ENCODE peak calls at places on chromosomes 16 and 17, in eight cellular contexts. K, R, T, E, S, V, C and I are unnamed samples.

GRCh38 chr17:2239882-2240430 is 63.6 kb downstream of the SMG6 start:
- DNase-seq in S (no peak), E (peak; percentile 89), R (no peak), V (no peak), K (no peak), T (no peak), C (peak; percentile 33), I (no peak)

GRCh38 chr16:69814078-69814477 is 51.9 kb downstream of the WWP2 start:
- DNase-seq in E (no peak), V (no peak), K (no peak), S (no peak), R (no peak), C (no peak), T (no peak), I (peak; percentile 30)

GRCh38 chr16:46427340-46428107 is 193.7 kb downstream of the SHCBP1 start:
- DNase-seq in C (no peak), T (no peak), K (no peak), E (no peak), R (no peak), S (no peak), V (peak; percentile 42), I (no peak)

GRCh38 chr17:39737331-39737760 is 392 bp upstream of the GRB7 start:
- DNase-seq in R (no peak), K (no peak), E (no peak), S (no peak), T (no peak), C (no peak), V (no peak), I (no peak)

GRCh38 chr17:17455173-17455572 is 21.6 kb upstream of the MED9 start:
- DNase-seq in V (no peak), E (no peak), T (no peak), K (no peak), C (no peak), R (no peak), S (no peak), I (no peak)

GRCh38 chr17:49775546-49776260 is 11.8 kb upstream of the FAM117A start:
- DNase-seq in T (no peak), C (no peak), R (no peak), V (no peak), K (no peak), S (no peak), E (peak; percentile 68), I (no peak)

GRCh38 chr16:57846078-57846697 is 43.9 kb upstream of the KIFC3 start:
- DNase-seq in E (no peak), K (no peak), T (no peak), V (no peak), R (no peak), C (no peak), S (no peak), I (no peak)

GRCh38 chr17:78147315-78147998 is 1.3 kb downstream of the C17orf99 start:
- DNase-seq in S (no peak), C (peak; percentile 86), E (no peak), R (no peak), T (no peak), K (no peak), V (peak; percentile 80), I (peak; percentile 86)

GRCh38 chr16:72927199-72928088 is 120.5 kb downstream of the ZFHX3 start:
- DNase-seq in C (no peak), R (no peak), S (no peak), T (no peak), V (peak; percentile 84), K (peak; percentile 29), E (peak; percentile 63), I (peak; percentile 83)

GRCh38 chr16:13436641-13437423 is 483.1 kb upstream of the ERCC4 start:
- DNase-seq in S (no peak), K (no peak), V (no peak), R (no peak), C (no peak), E (no peak), T (no peak), I (no peak)

GRCh38 chr17:69921046-69921445 is 154.0 kb upstream of the KCNJ16 start:
- DNase-seq in E (no peak), T (no peak), K (no peak), S (no peak), V (no peak), C (no peak), R (no peak), I (no peak)

GRCh38 chr16:75224683-75225082 is 5.9 kb downstream of the CTRB1 start:
- DNase-seq in R (no peak), E (no peak), T (no peak), V (peak; percentile 62), S (no peak), K (no peak), C (no peak), I (no peak)

GRCh38 chr16:1237990-1238389 is 2.5 kb upstream of the TPSAB1 start:
- DNase-seq in E (no peak), V (no peak), T (no peak), R (peak; percentile 19), S (no peak), C (no peak), K (no peak), I (no peak)

GRCh38 chr17:27733771-27734170 is 66.6 kb downstream of the NOS2 start:
- DNase-seq in T (no peak), V (no peak), R (no peak), E (no peak), S (no peak), C (no peak), K (no peak), I (no peak)

GRCh38 chr16:57801856-57802634 is at the start of gene KIFC3:
- DNase-seq in E (peak; percentile 88), S (peak; percentile 76), C (peak; percentile 83), R (peak; percentile 67), K (no peak), V (peak; percentile 94), T (peak; percentile 58), I (peak; percentile 91)

GRCh38 chr16:27427538-27427937 is 25.6 kb downstream of the IL21R start:
- DNase-seq in T (no peak), C (peak; percentile 19), V (no peak), S (no peak), R (no peak), E (no peak), K (no peak), I (no peak)

GRCh38 chr16:72198021-72198420 is 26.1 kb upstream of the PMFBP1 start:
- DNase-seq in V (no peak), E (no peak), K (peak; percentile 41), R (no peak), T (peak; percentile 24), S (no peak), C (no peak), I (no peak)

GRCh38 chr16:72111653-72112451 is 18.2 kb downstream of the DHX38 start:
- DNase-seq in C (no peak), E (no peak), S (no peak), V (no peak), T (no peak), R (no peak), K (no peak), I (no peak)

GRCh38 chr17:4710693-4711634 is 532 bp downstream of the ARRB2 start:
- DNase-seq in V (peak; percentile 86), R (no peak), C (peak; percentile 35), S (no peak), T (peak; percentile 51), E (no peak), K (no peak), I (no peak)

DNA sequence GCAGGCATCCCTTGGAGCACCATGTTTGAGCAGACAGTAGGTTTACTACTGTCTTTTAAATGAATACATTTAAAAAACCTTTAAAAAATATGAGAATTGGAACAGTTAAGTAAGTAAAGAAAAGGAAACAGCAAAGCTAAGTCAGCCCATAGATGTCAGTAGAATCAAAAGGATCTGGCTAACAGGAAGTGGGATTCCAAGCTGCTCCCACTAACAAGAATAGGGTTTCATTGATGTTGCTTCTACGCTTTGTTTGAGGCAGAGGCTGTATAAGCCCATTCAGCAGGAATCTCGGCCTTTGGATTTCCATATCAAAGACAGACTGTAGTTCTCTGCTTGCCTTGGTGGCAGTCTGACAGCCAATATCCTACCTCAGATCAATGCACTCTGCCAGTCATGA is 122.9 kb upstream of the ELAC2 start:
- DNase-seq in S (no peak), V (no peak), R (no peak), E (no peak), K (no peak), T (no peak), C (no peak), I (no peak)
- TF ChIP-seq CTCF in S (no peak), V (no peak), R (no peak), E (no peak), K (peak; percentile 23), T (no peak), C (no peak), I (no peak)

GRCh38 chr16:66752958-66753357 is 1.5 kb upstream of the DYNC1LI2 start:
- DNase-seq in E (no peak), C (no peak), T (no peak), S (no peak), V (no peak), R (no peak), K (no peak), I (no peak)

GRCh38 chr16:66751135-66751991 is at the start of gene DYNC1LI2:
- DNase-seq in V (peak; percentile 96), E (peak; percentile 69), T (peak; percentile 86), C (peak; percentile 78), K (peak; percentile 36), S (peak; percentile 92), R (peak; percentile 38), I (peak; percentile 92)

GRCh38 chr16:66750279-66751134 is 902 bp downstream of the DYNC1LI2 start:
- DNase-seq in C (no peak), V (no peak), S (no peak), K (no peak), T (no peak), E (no peak), R (no peak), I (no peak)

GRCh38 chr16:66752379-66752778 is 970 bp upstream of the DYNC1LI2 start:
- DNase-seq in R (no peak), E (no peak), C (no peak), T (no peak), V (no peak), S (no peak), K (no peak), I (no peak)

DNA sequence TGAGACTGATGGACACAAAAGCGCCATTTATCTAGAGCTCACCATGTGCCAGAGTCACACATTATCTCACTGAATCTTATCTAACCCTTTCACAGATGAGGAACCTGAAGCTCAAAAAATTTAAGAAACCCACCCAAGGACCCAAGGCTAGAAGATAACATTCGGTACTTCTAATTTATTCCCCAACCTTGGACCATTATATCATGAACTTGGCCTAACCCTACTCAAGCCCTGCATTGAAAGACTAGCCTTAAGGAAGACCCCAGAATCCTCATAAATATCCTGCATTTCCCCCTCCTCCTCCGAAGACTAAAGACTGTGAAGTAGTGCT is 548 bp upstream of the DYNC1LI2 start:
- DNase-seq in V (no peak), C (no peak), T (no peak), R (no peak), E (no peak), K (no peak), S (no peak), I (no peak)
- TF ChIP-seq CTCF in V (peak; percentile 7), C (no peak), T (peak; percentile 5), R (no peak), E (no peak), K (no peak), S (no peak), I (no peak)

GRCh38 chr17:13735444-13735843 is 133.7 kb upstream of the HS3ST3A1 start:
- DNase-seq in S (no peak), T (no peak), C (no peak), R (no peak), K (no peak), V (no peak), E (no peak), I (no peak)
- TF ChIP-seq CTCF in S (no peak), T (no peak), C (no peak), R (no peak), K (peak; percentile 14), V (no peak), E (no peak), I (no peak)

GRCh38 chr17:76540381-76541300 is 797 bp downstream of the PRCD start:
- DNase-seq in T (peak; percentile 95), S (peak; percentile 85), V (peak; percentile 93), K (peak; percentile 76), R (peak; percentile 73), C (peak; percentile 92), E (peak; percentile 96), I (peak; percentile 92)
- TF ChIP-seq CTCF in T (no peak), S (no peak), V (peak; percentile 20), K (peak; percentile 4), R (no peak), C (no peak), E (peak; percentile 23), I (peak; percentile 26)